ENCODE peak calls at places on chromosome 16, in five cellular contexts. N is suprapubic skin, B is body of pancreas, J is AG10803, X is progenitor cell of endocrine pancreas. A is an unnamed sample.

GRCh38 chr16:71347146-71347545 is 11.4 kb upstream of the CALB2 start:
- DNase-seq in N (no peak), X (no peak), J (no peak), B (no peak), A (no peak)

GRCh38 chr16:87178177-87178863 is 138.9 kb downstream of the C16orf95 start:
- DNase-seq in N (no peak), X (no peak), B (no peak), J (peak), A (no peak)

GRCh38 chr16:23082161-23082788 is 67.0 kb downstream of the USP31 start:
- DNase-seq in B (no peak), N (no peak), J (peak), X (no peak), A (no peak)

GRCh38 chr16:19783363-19783762 is 65.3 kb downstream of the IQCK start:
- DNase-seq in B (no peak), X (no peak), N (no peak), J (no peak), A (no peak)

GRCh38 chr16:87297918-87298631 is 19.1 kb downstream of the C16orf95 start:
- DNase-seq in B (peak), J (no peak), X (peak), N (no peak), A (peak)

GRCh38 chr16:85458952-85459351 is 154.2 kb upstream of the GSE1 start:
- DNase-seq in J (no peak), X (no peak), N (no peak), B (peak), A (no peak)

GRCh38 chr16:16021988-16022682 is 72.7 kb downstream of the ABCC1 start:
- DNase-seq in X (peak), N (peak), J (peak), B (peak), A (peak)

GRCh38 chr16:28990375-28991040 is 5.7 kb downstream of the LAT start:
- DNase-seq in J (no peak), B (no peak), N (no peak), X (no peak), A (no peak)

GRCh38 chr16:21088646-21089538 is 61.8 kb downstream of the DNAH3 start:
- DNase-seq in N (no peak), B (no peak), J (peak), X (no peak), A (no peak)

GRCh38 chr16:84443166-84443802 is 61.2 kb downstream of the MEAK7 start:
- DNase-seq in J (no peak), B (no peak), N (no peak), X (no peak), A (peak)

GRCh38 chr16:81889896-81890634 is 111.0 kb downstream of the PLCG2 start:
- DNase-seq in J (peak), N (no peak), X (peak), B (peak), A (peak)

GRCh38 chr16:4538067-4538385 is 547 bp downstream of the CDIP1 start:
- DNase-seq in N (no peak), J (no peak), X (no peak), B (no peak), A (no peak)

GRCh38 chr16:19223235-19223847 is 55.3 kb downstream of the SYT17 start:
- DNase-seq in B (no peak), J (no peak), N (no peak), X (no peak), A (peak)

GRCh38 chr16:74850027-74850426 is 75.4 kb upstream of the FA2H start:
- DNase-seq in B (no peak), N (no peak), J (no peak), X (no peak), A (no peak)

GRCh38 chr16:81523387-81524115 is 78.9 kb downstream of the CMIP start:
- DNase-seq in B (peak), N (peak), J (peak), X (no peak), A (no peak)

GRCh38 chr16:3938843-3939624 is 58.5 kb upstream of the CREBBP start:
- DNase-seq in J (peak), X (peak), N (no peak), B (peak), A (peak)

GRCh38 chr16:62256406-62256805 is 220.2 kb upstream of the CDH8 start:
- DNase-seq in J (no peak), B (no peak), N (no peak), X (no peak), A (no peak)

GRCh38 chr16:67326472-67327309 is at the start of the genes KCTD19 and LRRC36:
- DNase-seq in N (peak), X (peak), J (no peak), B (peak), A (peak)

GRCh38 chr16:22300427-22301071 is 3.3 kb downstream of the POLR3E start:
- DNase-seq in J (peak), N (no peak), B (peak), X (no peak), A (peak)

GRCh38 chr16:66703359-66704215 is 7.0 kb upstream of the CMTM4 start:
- DNase-seq in X (no peak), B (no peak), N (peak), J (peak), A (no peak)

GRCh38 chr16:4328580-4329353 is 12.9 kb downstream of the GLIS2 start:
- DNase-seq in X (no peak), J (no peak), B (no peak), N (peak), A (no peak)

GRCh38 chr16:71536752-71537499 is 10.7 kb downstream of the CHST4 start:
- DNase-seq in N (no peak), X (no peak), B (no peak), J (no peak), A (no peak)

GRCh38 chr16:85991856-85992255 is 92.9 kb downstream of the IRF8 start:
- DNase-seq in J (no peak), X (no peak), B (no peak), N (peak), A (no peak)

GRCh38 chr16:74825941-74826340 is 51.3 kb upstream of the FA2H start:
- DNase-seq in X (no peak), J (no peak), B (no peak), N (no peak), A (no peak)

GRCh38 chr16:495127-495748 is 32.3 kb upstream of the CAPN15 start:
- DNase-seq in B (peak), J (peak), X (no peak), N (no peak), A (peak)

A was measured in HuH-7.